ENCODE peak calls at places on chromosomes 3 and 15, in six cellular contexts. G, K, I, F, S and Y are unnamed samples.

GRCh38 chr15:82966671-82967071 is 14.2 kb upstream of the HOMER2 start:
- DNase-seq in K (no peak), S (no peak), G (no peak), I (no peak), F (no peak), Y (no peak)

GRCh38 chr3:87375231-87375682 is 98.9 kb upstream of the POU1F1 start:
- DNase-seq in S (no peak), I (no peak), F (no peak), K (no peak), G (no peak), Y (no peak)

GRCh38 chr3:177439729-177440269 is 242.5 kb upstream of the TBL1XR1 start:
- DNase-seq in S (no peak), K (no peak), F (no peak), I (no peak), G (peak), Y (no peak)

GRCh38 chr15:65421360-65422215 is 1.2 kb downstream of the IGDCC4 start:
- DNase-seq in F (no peak), G (peak), S (peak), I (no peak), K (no peak), Y (peak)

GRCh38 chr3:46865546-46865945 is 2.3 kb upstream of the MYL3 start:
- DNase-seq in I (no peak), S (no peak), F (no peak), G (no peak), K (no peak), Y (no peak)

GRCh38 chr3:126908752-126909275 is 74.1 kb upstream of the PLXNA1 start:
- DNase-seq in G (no peak), K (no peak), S (no peak), I (no peak), F (no peak), Y (no peak)

GRCh38 chr3:180615954-180616353 is 14.0 kb downstream of the TTC14 start:
- DNase-seq in G (no peak), F (no peak), K (no peak), S (no peak), I (no peak), Y (no peak)

GRCh38 chr15:49235446-49236207 is 65.6 kb downstream of the GALK2 start:
- DNase-seq in I (no peak), G (peak), K (peak), S (no peak), F (peak), Y (no peak)

GRCh38 chr3:71681224-71681668 is 44.0 kb downstream of the EIF4E3 start:
- DNase-seq in I (peak), F (peak), G (peak), S (no peak), K (no peak), Y (peak)

GRCh38 chr3:64030741-64031140 is 7.4 kb upstream of the PSMD6 start:
- DNase-seq in S (no peak), K (no peak), G (peak), F (peak), I (peak), Y (peak)

GRCh38 chr3:99909714-99910508 is 92.2 kb downstream of the CMSS1 start:
- DNase-seq in F (peak), K (no peak), S (no peak), I (no peak), G (no peak), Y (no peak)

GRCh38 chr3:87324609-87325008 is 48.2 kb upstream of the POU1F1 start:
- DNase-seq in K (no peak), F (no peak), I (no peak), S (no peak), G (no peak), Y (no peak)

GRCh38 chr3:14883226-14883625 is 64.2 kb upstream of the NR2C2 start:
- DNase-seq in F (no peak), G (no peak), K (no peak), S (no peak), I (no peak), Y (no peak)

GRCh38 chr15:38707802-38708671 is 143.4 kb upstream of the RASGRP1 start:
- DNase-seq in G (peak), I (no peak), F (peak), S (no peak), K (peak), Y (no peak)

GRCh38 chr15:37078000-37078399 is 22.3 kb downstream of the MEIS2 start:
- DNase-seq in S (no peak), F (no peak), I (no peak), G (no peak), K (no peak), Y (no peak)

GRCh38 chr15:35293353-35294130 is 208.4 kb upstream of the NANOGP8 start:
- DNase-seq in F (peak), K (peak), S (no peak), I (no peak), G (no peak), Y (no peak)

GRCh38 chr3:42355612-42356011 is 54.8 kb downstream of the LYZL4 start:
- DNase-seq in F (no peak), G (no peak), K (no peak), I (no peak), S (no peak), Y (no peak)

GRCh38 chr3:65568497-65568896 is 470.2 kb downstream of the MAGI1 start:
- DNase-seq in G (no peak), K (no peak), I (no peak), F (no peak), S (no peak), Y (no peak)

GRCh38 chr3:78736863-78737262 is 1030.9 kb downstream of the ROBO1 start:
- DNase-seq in S (no peak), F (no peak), K (no peak), I (no peak), G (no peak), Y (no peak)

GRCh38 chr3:82957079-82957478 is 1195.6 kb upstream of the GBE1 start:
- DNase-seq in I (no peak), F (no peak), G (no peak), S (no peak), K (no peak), Y (no peak)

GRCh38 chr15:67836955-67837354 is 2.9 kb downstream of the RNU6-1 start:
- DNase-seq in I (no peak), F (no peak), S (no peak), K (no peak), G (no peak), Y (no peak)

GRCh38 chr3:59374812-59375211 is 325.0 kb upstream of the CFAP20DC start:
- DNase-seq in F (no peak), S (no peak), G (no peak), K (no peak), I (no peak), Y (no peak)

GRCh38 chr3:59313365-59313764 is 263.5 kb upstream of the CFAP20DC start:
- DNase-seq in K (no peak), I (no peak), S (no peak), F (peak), G (no peak), Y (no peak)

GRCh38 chr3:42666577-42666998 is 13.1 kb downstream of the ZBTB47 start:
- DNase-seq in G (no peak), I (no peak), F (no peak), S (no peak), K (no peak), Y (peak)

GRCh38 chr3:113339616-113340244 is 101.6 kb downstream of the CFAP44 start:
- DNase-seq in K (no peak), S (no peak), I (no peak), G (no peak), F (no peak), Y (no peak)

GRCh38 chr3:132641837-132642538 is 17.6 kb downstream of the ACAD11 start:
- DNase-seq in K (no peak), I (no peak), G (no peak), F (no peak), S (no peak), Y (no peak)

GRCh38 chr15:98077186-98077585 is 116.7 kb downstream of the ARRDC4 start:
- DNase-seq in G (peak), K (no peak), F (no peak), I (no peak), S (no peak), Y (no peak)

GRCh38 chr15:84942456-84942855 is 39.2 kb upstream of the PDE8A start:
- DNase-seq in S (no peak), K (no peak), F (no peak), I (no peak), G (no peak), Y (no peak)

GRCh38 chr3:33202581-33203457 is 15.8 kb downstream of the SUSD5 start:
- DNase-seq in I (peak), F (no peak), K (no peak), G (no peak), S (no peak), Y (no peak)

GRCh38 chr15:48530528-48530927 is 115.0 kb downstream of the FBN1 start:
- DNase-seq in F (no peak), K (no peak), S (no peak), G (no peak), I (no peak), Y (no peak)

GRCh38 chr3:186053954-186054353 is 54.9 kb downstream of the ETV5 start:
- DNase-seq in G (no peak), F (peak), S (no peak), I (no peak), K (no peak), Y (no peak)

GRCh38 chr3:147298511-147298982 is 107.8 kb downstream of the ZIC4 start:
- DNase-seq in K (peak), F (peak), G (no peak), I (no peak), S (no peak), Y (peak)

GRCh38 chr3:196639517-196640500 is at the start of gene NRROS:
- DNase-seq in F (peak), S (no peak), G (peak), K (no peak), I (no peak), Y (peak)

GRCh38 chr3:100289339-100289738 is 28.5 kb downstream of the TBC1D23 start:
- DNase-seq in G (no peak), S (no peak), I (no peak), F (peak), K (no peak), Y (no peak)

GRCh38 chr15:77482570-77482969 is 61.9 kb downstream of the HMG20A start:
- DNase-seq in F (peak), I (no peak), S (no peak), G (no peak), K (peak), Y (no peak)